ENCODE peak calls at places on chromosomes 5 and 9, in five cellular contexts. L is H1, T is K562, O is GM12878, K is HepG2. I is an unnamed sample.

GRCh38 chr9:128818839-128819715 is 777 bp downstream of the ENDOG start:
- DNase-seq in O (no peak), K (no peak), L (peak), T (peak), I (peak)

GRCh38 chr5:80034559-80034958 is 589 bp upstream of the THBS4 start:
- DNase-seq in K (no peak), L (no peak), T (no peak), O (no peak), I (no peak)

GRCh38 chr5:154370730-154371334 is 75.0 kb upstream of the SAP30L start:
- DNase-seq in O (no peak), L (no peak), K (no peak), T (no peak), I (no peak)

GRCh38 chr5:177093082-177093712 is 6.5 kb downstream of the FGFR4 start:
- DNase-seq in T (no peak), L (no peak), O (no peak), K (no peak), I (no peak)

GRCh38 chr5:55694152-55694830 is 17.8 kb downstream of the SLC38A9 start:
- DNase-seq in K (peak), O (no peak), T (no peak), L (no peak), I (peak)

GRCh38 chr9:87950296-87950695 is 24.0 kb downstream of the CDK20 start:
- DNase-seq in K (no peak), O (no peak), T (no peak), L (no peak), I (no peak)

GRCh38 chr5:5585751-5586341 is 163.4 kb downstream of the ICE1 start:
- DNase-seq in T (no peak), O (no peak), K (no peak), L (no peak), I (no peak)

GRCh38 chr9:114558027-114558675 is 29.4 kb upstream of the ATP6V1G1 start:
- DNase-seq in O (no peak), T (peak), L (no peak), K (peak), I (no peak)

GRCh38 chr5:25448190-25448621 is 803.4 kb upstream of the CDH10 start:
- DNase-seq in T (no peak), K (no peak), O (no peak), L (no peak), I (no peak)

GRCh38 chr9:106864533-106865143 is 1.7 kb downstream of the ZNF462 start:
- DNase-seq in O (no peak), L (no peak), K (no peak), T (no peak), I (peak)

GRCh38 chr5:126508962-126509279 is 85.7 kb downstream of the GRAMD2B start:
- DNase-seq in T (no peak), L (no peak), O (no peak), K (no peak), I (no peak)

GRCh38 chr9:34986541-34987047 is 3.0 kb upstream of the DNAJB5 start:
- DNase-seq in L (no peak), O (no peak), K (no peak), T (no peak), I (peak)

GRCh38 chr9:79695531-79696218 is 123.9 kb downstream of the TLE4 start:
- DNase-seq in K (no peak), L (no peak), O (no peak), T (no peak), I (no peak)

GRCh38 chr5:126527892-126528291 is 67.1 kb downstream of the ALDH7A1 start:
- DNase-seq in O (no peak), L (no peak), T (no peak), K (no peak), I (no peak)

GRCh38 chr5:41649659-41650058 is 139.3 kb upstream of the PLCXD3 start:
- DNase-seq in T (no peak), K (no peak), L (no peak), O (no peak), I (no peak)

GRCh38 chr9:118009585-118009984 is 305.4 kb downstream of the TLR4 start:
- DNase-seq in O (no peak), L (no peak), T (no peak), K (no peak), I (no peak)

GRCh38 chr5:12332480-12332879 is 428.2 kb upstream of the CTNND2 start:
- DNase-seq in K (no peak), T (no peak), O (no peak), L (no peak), I (no peak)

GRCh38 chr5:142685418-142686209 is at the start of gene FGF1:
- DNase-seq in L (no peak), K (no peak), O (no peak), T (no peak), I (peak)

GRCh38 chr5:167451091-167451490 is 840.4 kb upstream of the WWC1 start:
- DNase-seq in K (no peak), O (no peak), T (no peak), L (no peak), I (no peak)

GRCh38 chr9:131111854-131112311 is 13.5 kb upstream of the NUP214 start:
- DNase-seq in T (peak), L (no peak), O (no peak), K (peak), I (no peak)

DNA sequence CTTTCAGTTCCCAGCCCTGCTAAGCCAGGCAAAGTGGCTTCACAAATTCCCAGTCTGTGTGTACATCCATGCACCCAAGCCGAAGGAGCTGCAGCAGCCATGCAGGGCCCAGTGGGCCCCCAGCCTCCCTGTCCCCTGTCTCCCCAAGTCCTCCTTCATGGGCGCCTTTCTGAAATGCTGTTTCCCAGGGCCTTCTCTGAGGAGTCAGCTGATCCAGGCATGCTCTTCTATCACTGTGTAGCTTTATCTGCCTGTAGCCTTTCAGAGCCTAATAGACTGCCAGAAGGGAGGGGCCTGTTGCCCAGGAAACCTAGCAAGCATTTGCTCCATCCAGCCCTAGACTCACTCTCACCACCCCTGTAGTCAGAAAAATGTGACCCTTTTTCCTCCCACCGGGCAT is 47.5 kb upstream of the SHC3 start:
- DNase-seq in K (no peak), O (no peak), L (peak), T (no peak), I (peak)
- TF ChIP-seq SIN3A in K (no peak), O (no peak), L (peak), T (no peak), I (no peak)

DNA sequence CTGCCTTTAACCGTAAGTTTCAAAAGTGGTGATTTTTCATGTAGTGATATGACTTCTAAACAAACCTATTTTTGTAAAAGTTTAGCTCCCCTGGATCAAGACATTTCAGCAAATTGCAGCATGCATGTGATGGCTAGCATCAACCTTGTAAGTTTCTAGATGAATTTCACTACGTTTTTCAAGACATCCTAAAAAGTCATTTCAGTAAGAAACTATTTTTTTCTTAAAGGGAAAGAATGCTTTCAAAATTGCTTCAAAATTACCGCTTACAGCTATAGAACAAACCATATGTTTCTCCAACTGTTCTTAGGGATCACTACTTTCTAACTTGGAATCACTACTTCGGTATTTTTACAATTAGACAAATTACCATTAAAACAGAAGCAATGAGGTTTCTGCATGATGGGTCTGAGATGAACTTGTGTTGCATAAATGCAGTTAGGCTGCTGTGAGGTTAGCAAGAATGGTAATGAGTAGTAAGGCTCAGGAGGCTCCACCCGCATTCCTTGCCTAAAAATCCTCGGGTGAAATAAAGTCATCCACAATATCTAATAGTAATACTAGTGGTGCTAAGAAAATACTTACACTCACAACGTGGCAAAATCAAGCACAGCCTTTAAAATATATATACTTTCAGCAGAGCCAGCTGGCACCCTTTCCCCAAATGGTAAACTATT is 53.8 kb downstream of the CDC14B start:
- DNase-seq in K (no peak), O (no peak), T (no peak), L (no peak), I (no peak)
- TF ChIP-seq MAX in K (no peak), O (no peak), T (no peak), L (no peak), I (no peak)

DNA sequence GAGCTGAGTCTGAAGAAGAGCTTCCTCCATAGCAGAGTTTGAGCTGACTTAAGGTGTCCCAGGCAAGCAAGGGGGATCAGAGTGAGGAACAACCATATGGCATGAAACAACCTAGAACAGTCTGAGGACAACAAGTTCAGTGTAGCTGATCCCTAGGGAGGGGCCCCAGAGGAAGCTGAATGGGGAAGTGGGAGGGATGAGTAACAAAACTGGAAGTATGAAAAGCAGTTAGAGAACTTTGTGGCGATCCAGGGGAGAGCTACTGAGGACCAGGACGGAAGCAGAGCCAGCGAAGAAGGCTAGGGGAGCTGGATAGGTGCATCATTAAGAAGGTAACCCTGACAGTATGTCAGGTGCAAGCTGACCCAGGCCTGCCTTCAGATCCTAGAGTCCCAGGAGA is 580.8 kb downstream of the BNC2 start:
- DNase-seq in O (peak), T (no peak), L (no peak), K (no peak), I (no peak)
- TF ChIP-seq GABPA in O (no peak), T (no peak), L (no peak), K (no peak), I (no peak)

DNA sequence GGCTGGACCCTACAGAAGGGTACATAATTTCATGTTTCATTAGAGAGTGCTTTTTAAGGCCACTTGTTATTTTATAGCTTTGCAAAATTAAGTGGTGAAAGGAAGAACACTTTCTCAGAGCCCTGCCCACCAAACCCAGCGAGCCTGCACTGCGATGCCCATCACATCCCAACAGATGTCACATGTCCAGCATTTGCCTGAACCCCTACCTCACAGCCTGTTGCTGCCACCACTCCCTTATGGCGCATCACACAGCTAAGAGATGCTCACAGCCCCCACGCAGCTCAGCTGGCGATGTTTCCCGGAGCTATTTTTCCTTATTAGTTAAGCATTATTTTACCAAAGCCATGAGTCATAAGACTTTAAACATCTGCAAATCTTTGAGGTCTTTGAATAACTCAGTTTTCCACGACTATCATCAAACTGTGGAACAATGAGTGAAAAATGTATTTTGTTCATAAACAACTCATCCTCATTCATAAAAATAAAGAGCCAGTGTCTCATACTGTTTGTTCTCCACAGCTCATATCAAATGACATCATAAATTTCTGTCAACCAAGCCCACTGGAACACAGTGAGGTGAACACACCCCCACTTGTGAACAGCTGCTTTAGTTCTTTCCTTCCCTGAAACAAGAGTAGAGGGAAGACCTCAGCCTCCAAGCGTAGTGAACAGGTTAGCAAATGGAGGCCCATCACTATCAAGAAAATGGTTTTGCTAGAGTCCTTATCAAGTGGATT is 104.9 kb downstream of the SYK start:
- DNase-seq in L (no peak), O (no peak), K (no peak), T (no peak), I (no peak)
- TF ChIP-seq SIN3A in L (no peak), O (no peak), K (no peak), T (no peak), I (no peak)